ENCODE peak calls at places on chromosomes 3 and 15, in ten cellular contexts. R, M, G, I, Z, B, S, A, X and Q are unnamed samples.

GRCh38 chr3:27585429-27585828 is 101.2 kb upstream of the SLC4A7 start:
- DNase-seq in S (no peak), I (no peak), G (no peak), R (no peak), X (no peak), A (no peak), B (no peak), M (no peak), Z (no peak), Q (no peak)

GRCh38 chr3:65831733-65832425 is 206.8 kb downstream of the MAGI1 start:
- DNase-seq in Z (no peak), M (no peak), R (no peak), G (peak), I (peak), B (no peak), S (no peak), X (no peak), A (no peak), Q (no peak)

GRCh38 chr3:138332472-138333073 is 2.9 kb upstream of the NME9 start:
- DNase-seq in A (no peak), Z (no peak), M (no peak), G (no peak), B (no peak), R (no peak), X (no peak), I (peak), S (peak), Q (no peak)

GRCh38 chr3:57596495-57597239 is 477 bp downstream of the ARF4 start:
- DNase-seq in Z (peak), B (peak), I (peak), M (peak), R (peak), S (peak), X (peak), G (peak), A (peak), Q (peak)

GRCh38 chr3:28022916-28023315 is 218.5 kb upstream of the CMC1 start:
- DNase-seq in M (no peak), G (no peak), Z (no peak), B (no peak), R (no peak), I (no peak), X (no peak), A (no peak), S (no peak), Q (no peak)

GRCh38 chr3:9809239-9809614 is 835 bp upstream of the TTLL3 start:
- DNase-seq in A (no peak), B (no peak), M (no peak), G (no peak), R (no peak), I (no peak), S (peak), X (no peak), Z (no peak), Q (no peak)

GRCh38 chr3:155442066-155442465 is 148.6 kb upstream of the STRIT1 start:
- DNase-seq in B (no peak), I (no peak), R (no peak), Z (no peak), X (no peak), S (no peak), A (no peak), G (no peak), M (no peak), Q (no peak)

GRCh38 chr15:51284871-51285270 is 53.5 kb downstream of the CYP19A1 start:
- DNase-seq in Z (no peak), B (no peak), R (no peak), G (no peak), I (no peak), X (no peak), S (no peak), M (no peak), A (no peak), Q (no peak)

GRCh38 chr15:71807125-71807629 is 3.2 kb upstream of the NR2E3 start:
- DNase-seq in M (no peak), B (no peak), I (peak), G (no peak), X (no peak), Z (no peak), A (no peak), R (no peak), S (no peak), Q (no peak)

DNA sequence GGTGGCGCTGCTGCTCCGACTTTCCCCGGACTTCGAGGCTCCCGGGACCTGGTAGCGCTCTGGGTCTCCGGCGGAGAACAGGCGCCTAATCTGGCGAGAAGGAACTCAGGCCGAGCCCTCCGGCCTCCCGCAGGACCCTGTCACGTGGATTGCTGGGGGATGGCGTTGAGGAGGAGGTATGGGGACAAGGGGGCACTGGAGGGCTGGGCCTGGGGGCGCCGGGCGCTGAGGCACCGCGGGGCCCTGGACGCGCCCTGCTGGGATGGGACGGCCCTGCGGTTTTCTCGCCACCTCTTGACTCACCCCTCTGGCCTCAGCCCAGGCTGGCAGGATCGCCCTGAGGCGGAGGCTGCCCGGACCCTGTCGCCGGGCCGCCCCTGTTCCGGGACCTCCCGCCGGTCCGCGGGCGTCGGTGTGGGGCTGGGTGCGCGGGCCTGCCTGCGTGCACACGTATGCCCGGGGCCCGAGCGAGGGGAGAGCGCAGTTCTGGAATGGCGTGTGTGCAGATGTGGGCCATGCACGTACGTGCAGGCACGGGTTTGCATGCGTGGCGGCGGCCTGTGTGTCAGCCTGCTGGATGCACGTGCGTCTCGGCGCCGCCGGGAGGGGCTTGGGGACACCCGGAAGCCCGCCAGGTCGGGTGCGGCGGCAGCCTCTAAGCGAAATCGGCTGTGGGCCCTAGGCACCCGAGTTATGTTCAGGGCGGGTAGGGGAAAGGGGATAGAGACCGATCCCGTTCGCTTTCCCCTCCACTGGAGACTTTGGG is 752 bp downstream of the C15orf39 start:
- DNase-seq in I (peak), B (peak), Z (no peak), M (peak), A (peak), G (peak), R (peak), S (peak), X (no peak), Q (peak)
- TF ChIP-seq CTCF in I (peak), B (peak), Z (peak), M (peak), A (peak), G (no peak), R (no peak), S (no peak), X (no peak), Q (peak)

GRCh38 chr3:169144691-169145090 is 518.8 kb downstream of the MECOM start:
- DNase-seq in I (no peak), Z (no peak), G (no peak), B (no peak), X (no peak), R (no peak), M (no peak), S (no peak), A (no peak), Q (no peak)
- TF ChIP-seq CTCF in I (no peak), Z (no peak), G (no peak), B (no peak), X (no peak), R (no peak), M (no peak), S (no peak), A (no peak), Q (no peak)

GRCh38 chr3:127764841-127765362 is 57.4 kb downstream of the MGLL start:
- DNase-seq in G (no peak), A (no peak), X (no peak), S (peak), I (peak), Z (no peak), M (no peak), B (no peak), R (no peak), Q (no peak)
- TF ChIP-seq CTCF in G (no peak), A (no peak), X (no peak), S (no peak), I (no peak), Z (no peak), M (no peak), B (no peak), R (no peak), Q (no peak)

DNA sequence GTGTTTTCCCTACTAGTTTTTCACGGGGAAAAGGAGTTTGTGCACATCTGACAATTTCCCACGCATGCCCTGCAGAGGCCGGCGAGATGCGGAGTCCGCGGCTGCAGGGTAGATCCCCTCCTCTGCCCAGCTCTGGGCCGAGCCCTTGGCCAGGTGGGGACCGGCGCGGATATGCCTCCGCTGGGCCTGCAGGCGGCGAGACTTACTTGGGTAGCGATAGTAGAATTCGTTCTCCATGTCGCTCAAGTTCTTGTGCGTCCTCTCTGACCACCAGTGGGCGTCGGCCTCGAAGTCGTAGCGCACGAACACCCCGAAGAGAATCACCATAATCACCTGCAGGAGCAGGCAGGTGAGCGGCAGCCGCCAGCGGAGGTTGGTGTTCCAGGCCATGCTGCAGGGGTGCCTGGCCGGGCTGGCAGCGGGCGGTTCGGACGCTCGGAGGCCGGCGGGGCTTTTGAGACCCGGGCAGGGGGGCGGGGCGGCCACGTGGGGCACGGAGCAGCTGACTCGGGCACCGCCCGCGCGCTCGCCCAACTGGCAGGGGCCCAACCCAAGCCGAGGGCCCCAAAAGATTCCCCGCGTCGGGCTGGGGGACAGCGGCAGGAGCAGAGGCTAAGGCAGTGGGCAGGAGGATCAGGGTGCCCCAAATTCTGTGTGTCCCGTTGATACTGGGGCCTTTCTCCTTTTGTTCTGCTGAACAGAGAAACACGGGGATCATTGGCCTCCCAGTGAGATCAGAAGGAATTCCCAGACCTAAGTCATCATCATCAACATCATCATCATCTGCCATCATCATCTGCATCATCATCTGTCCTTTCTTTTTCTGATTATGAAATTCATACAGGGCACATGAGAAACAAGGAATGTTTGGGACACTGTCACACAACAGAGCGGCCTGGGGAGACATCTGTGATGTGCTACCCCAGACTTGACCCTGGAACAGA is at the start of gene RHCG:
- DNase-seq in M (no peak), R (no peak), X (no peak), Z (peak), B (peak), A (peak), S (peak), I (peak), G (no peak), Q (no peak)
- TF ChIP-seq CTCF in M (no peak), R (no peak), X (no peak), Z (peak), B (peak), A (peak), S (peak), I (peak), G (peak), Q (no peak)

GRCh38 chr15:70098170-70098460 is 398 bp upstream of the TLE3 start:
- DNase-seq in X (no peak), G (no peak), B (no peak), R (no peak), S (no peak), I (no peak), A (no peak), Z (no peak), M (no peak), Q (no peak)
- TF ChIP-seq CTCF in X (no peak), G (no peak), B (no peak), R (no peak), S (no peak), I (no peak), A (peak), Z (no peak), M (peak), Q (peak)

DNA sequence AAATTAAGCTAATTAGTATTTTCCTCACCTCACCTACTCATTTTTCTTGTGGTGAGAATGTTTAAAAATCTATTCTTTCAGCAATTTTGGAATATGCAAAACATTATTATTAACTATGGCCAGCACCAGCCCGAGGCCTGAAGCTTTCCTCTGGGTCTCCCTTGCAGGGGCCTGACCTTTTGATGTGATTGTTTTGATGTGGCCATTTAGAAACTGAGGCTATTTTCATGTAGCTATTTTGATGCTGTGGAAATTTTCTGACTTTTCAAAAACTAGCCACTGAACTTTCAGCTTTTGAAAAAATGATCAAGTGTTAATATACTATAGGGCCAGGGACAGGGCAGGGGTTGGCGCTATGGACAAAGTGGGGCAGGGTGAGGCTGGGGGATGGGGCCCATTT is 8.2 kb upstream of the CCR9 start:
- DNase-seq in I (no peak), B (no peak), Z (no peak), X (no peak), S (no peak), M (no peak), A (no peak), G (no peak), R (no peak), Q (no peak)
- TF ChIP-seq CTCF in I (no peak), B (no peak), Z (no peak), X (no peak), S (no peak), M (no peak), A (no peak), G (no peak), R (no peak), Q (no peak)